ENCODE peak calls at places on chromosomes 13 and 19, in four cellular contexts. One of them, this sample, is unnamed.

GRCh38 chr19:47805313-47805712 is 962 bp upstream of the TPRX1 start:
- DNase-seq in DND-41: no peak
- DNase-seq in mammary epithelial cell: no peak
- DNase-seq in OCI-LY7: no peak
- DNase-seq in this sample: no peak

GRCh38 chr13:36998624-36999041 is 507 bp downstream of the ALG5 start:
- DNase-seq in DND-41: peak
- DNase-seq in mammary epithelial cell: peak
- DNase-seq in OCI-LY7: peak
- DNase-seq in this sample: peak

GRCh38 chr19:53844849-53845246 is 20.7 kb upstream of the NLRP12 start:
- DNase-seq in DND-41: no peak
- DNase-seq in mammary epithelial cell: no peak
- DNase-seq in OCI-LY7: no peak
- DNase-seq in this sample: no peak

GRCh38 chr13:80664930-80665329 is 324.0 kb upstream of the SPRY2 start:
- DNase-seq in DND-41: no peak
- DNase-seq in mammary epithelial cell: no peak
- DNase-seq in OCI-LY7: no peak
- DNase-seq in this sample: no peak

GRCh38 chr13:80177327-80177726 is 163.6 kb downstream of the SPRY2 start:
- DNase-seq in DND-41: no peak
- DNase-seq in mammary epithelial cell: peak
- DNase-seq in OCI-LY7: no peak
- DNase-seq in this sample: no peak

GRCh38 chr13:59088716-59089115 is 1075.0 kb downstream of the DIAPH3 start:
- DNase-seq in DND-41: no peak
- DNase-seq in mammary epithelial cell: no peak
- DNase-seq in OCI-LY7: no peak
- DNase-seq in this sample: no peak

GRCh38 chr19:8517551-8518442 is 3.8 kb upstream of the ZNF414 start:
- DNase-seq in DND-41: peak
- DNase-seq in mammary epithelial cell: no peak
- DNase-seq in OCI-LY7: peak
- DNase-seq in this sample: peak

GRCh38 chr13:24217601-24218281 is 57.2 kb downstream of the SPATA13 start:
- DNase-seq in DND-41: no peak
- DNase-seq in mammary epithelial cell: no peak
- DNase-seq in OCI-LY7: peak
- DNase-seq in this sample: no peak

GRCh38 chr13:85616275-85616674 is 182.9 kb downstream of the SLITRK6 start:
- DNase-seq in DND-41: no peak
- DNase-seq in mammary epithelial cell: peak
- DNase-seq in OCI-LY7: no peak
- DNase-seq in this sample: no peak

GRCh38 chr19:34181111-34181864 is 9.0 kb downstream of the LSM14A start:
- DNase-seq in DND-41: no peak
- DNase-seq in mammary epithelial cell: no peak
- DNase-seq in OCI-LY7: no peak
- DNase-seq in this sample: no peak

GRCh38 chr13:41137951-41138350 is 5.3 kb upstream of the KBTBD6 start:
- DNase-seq in DND-41: no peak
- DNase-seq in mammary epithelial cell: peak
- DNase-seq in OCI-LY7: no peak
- DNase-seq in this sample: no peak

GRCh38 chr19:50198431-50199253 is 4.8 kb upstream of the MYH14 start:
- DNase-seq in DND-41: no peak
- DNase-seq in mammary epithelial cell: no peak
- DNase-seq in OCI-LY7: no peak
- DNase-seq in this sample: no peak

GRCh38 chr13:99958402-99959126 is 13.0 kb downstream of the ZIC5 start:
- DNase-seq in DND-41: no peak
- DNase-seq in mammary epithelial cell: no peak
- DNase-seq in OCI-LY7: no peak
- DNase-seq in this sample: no peak

GRCh38 chr19:46660008-46660517 is 919 bp downstream of the DACT3 start:
- DNase-seq in DND-41: no peak
- DNase-seq in mammary epithelial cell: no peak
- DNase-seq in OCI-LY7: no peak
- DNase-seq in this sample: no peak

GRCh38 chr13:37791699-37792098 is 77.9 kb downstream of the TRPC4 start:
- DNase-seq in DND-41: no peak
- DNase-seq in mammary epithelial cell: no peak
- DNase-seq in OCI-LY7: no peak
- DNase-seq in this sample: no peak

GRCh38 chr13:77698211-77699058 is 948 bp downstream of the SLAIN1 start:
- DNase-seq in DND-41: peak
- DNase-seq in mammary epithelial cell: no peak
- DNase-seq in OCI-LY7: peak
- DNase-seq in this sample: peak

GRCh38 chr13:30504081-30504480 is 38.3 kb upstream of the HMGB1 start:
- DNase-seq in DND-41: peak
- DNase-seq in mammary epithelial cell: no peak
- DNase-seq in OCI-LY7: no peak
- DNase-seq in this sample: no peak

GRCh38 chr13:46405457-46405856 is 18.4 kb upstream of the RUBCNL start:
- DNase-seq in DND-41: no peak
- DNase-seq in mammary epithelial cell: no peak
- DNase-seq in OCI-LY7: no peak
- DNase-seq in this sample: no peak

GRCh38 chr13:92463134-92463533 is 763.5 kb upstream of the GPC6 start:
- DNase-seq in DND-41: no peak
- DNase-seq in mammary epithelial cell: no peak
- DNase-seq in OCI-LY7: no peak
- DNase-seq in this sample: no peak

DNA sequence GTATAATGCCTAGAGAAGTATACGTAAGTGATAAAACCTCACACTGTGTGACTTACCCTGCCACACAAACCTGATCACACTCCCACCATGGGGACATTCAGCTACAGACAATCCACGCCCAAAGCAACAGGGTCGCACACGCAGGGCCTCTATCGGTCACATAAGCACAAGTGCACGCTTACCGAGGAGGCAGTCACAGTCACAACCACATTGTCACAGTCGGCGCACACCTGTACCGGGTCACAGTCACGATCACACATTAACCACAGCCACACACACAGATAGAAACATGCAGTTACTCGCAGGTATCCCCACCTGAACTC is 584 bp downstream of the ZNF566 start:
- DNase-seq in DND-41: peak
- DNase-seq in mammary epithelial cell: no peak
- DNase-seq in OCI-LY7: peak
- DNase-seq in this sample: no peak
- TF ChIP-seq CTCF in DND-41: peak
- TF ChIP-seq CTCF in mammary epithelial cell: no peak
- TF ChIP-seq CTCF in OCI-LY7: peak
- TF ChIP-seq CTCF in this sample: no peak

GRCh38 chr13:112131081-112131739 is 64.3 kb downstream of the SOX1 start:
- DNase-seq in DND-41: no peak
- DNase-seq in mammary epithelial cell: no peak
- DNase-seq in OCI-LY7: no peak
- DNase-seq in this sample: no peak
- H3K27ac ChIP-seq in DND-41: no peak
- H3K27ac ChIP-seq in mammary epithelial cell: no peak
- H3K27ac ChIP-seq in OCI-LY7: no peak
- H3K27ac ChIP-seq in this sample: no peak

GRCh38 chr19:31658993-31659896 is 310.0 kb upstream of the TSHZ3 start:
- DNase-seq in DND-41: no peak
- DNase-seq in mammary epithelial cell: no peak
- DNase-seq in OCI-LY7: no peak
- DNase-seq in this sample: no peak

GRCh38 chr19:31659897-31660210 is 310.6 kb upstream of the TSHZ3 start:
- DNase-seq in DND-41: no peak
- DNase-seq in mammary epithelial cell: peak
- DNase-seq in OCI-LY7: no peak
- DNase-seq in this sample: no peak

GRCh38 chr19:31656507-31656906 is 307.3 kb upstream of the TSHZ3 start:
- DNase-seq in DND-41: no peak
- DNase-seq in mammary epithelial cell: no peak
- DNase-seq in OCI-LY7: no peak
- DNase-seq in this sample: no peak
- TF ChIP-seq CTCF in DND-41: no peak
- TF ChIP-seq CTCF in mammary epithelial cell: no peak
- TF ChIP-seq CTCF in OCI-LY7: no peak
- TF ChIP-seq CTCF in this sample: no peak

GRCh38 chr19:3966051-3967017 is 4.6 kb downstream of the DAPK3 start:
- DNase-seq in DND-41: no peak
- DNase-seq in mammary epithelial cell: no peak
- DNase-seq in OCI-LY7: no peak
- DNase-seq in this sample: no peak
- H3K27ac ChIP-seq in DND-41: no peak
- H3K27ac ChIP-seq in mammary epithelial cell: no peak
- H3K27ac ChIP-seq in OCI-LY7: no peak
- H3K27ac ChIP-seq in this sample: no peak

DNA sequence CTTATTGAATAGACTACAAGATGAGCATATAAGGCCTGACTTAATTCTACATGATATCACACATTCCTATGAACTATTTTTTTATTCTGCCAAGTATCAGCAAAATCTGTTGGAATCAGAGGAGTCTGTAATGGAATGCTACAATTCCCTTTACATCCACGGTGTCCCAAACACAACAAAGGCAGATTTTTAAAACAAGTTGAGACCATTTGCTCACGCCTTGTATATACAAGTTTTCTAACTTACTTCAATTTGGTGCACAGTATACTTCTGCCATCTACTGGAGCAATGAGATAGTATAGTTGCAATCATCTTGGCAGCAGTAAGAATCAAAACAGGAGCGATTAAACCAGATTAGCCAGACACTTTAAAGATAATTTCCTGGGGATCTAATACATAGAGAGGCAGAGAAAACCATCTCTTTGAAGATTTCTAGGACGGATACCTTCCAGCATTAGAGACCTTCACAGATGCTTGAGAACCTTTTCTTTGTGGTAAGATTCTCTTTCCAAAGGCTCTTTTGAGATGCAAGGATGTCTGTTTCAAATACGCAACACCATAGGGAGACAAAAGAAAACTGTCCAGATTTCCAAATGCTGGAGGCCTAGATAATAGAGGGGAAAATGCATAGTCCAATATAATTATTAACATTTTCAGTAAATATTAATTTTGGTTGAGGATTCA is 302.0 kb upstream of the MIR17HG start:
- DNase-seq in DND-41: no peak
- DNase-seq in mammary epithelial cell: no peak
- DNase-seq in OCI-LY7: peak
- DNase-seq in this sample: no peak
- TF ChIP-seq CTCF in DND-41: peak
- TF ChIP-seq CTCF in mammary epithelial cell: peak
- TF ChIP-seq CTCF in OCI-LY7: no peak
- TF ChIP-seq CTCF in this sample: no peak

GRCh38 chr19:29662604-29663404 is 2.5 kb upstream of the PLEKHF1 start:
- DNase-seq in DND-41: no peak
- DNase-seq in mammary epithelial cell: peak
- DNase-seq in OCI-LY7: no peak
- DNase-seq in this sample: no peak
- H3K27ac ChIP-seq in DND-41: no peak
- H3K27ac ChIP-seq in mammary epithelial cell: peak
- H3K27ac ChIP-seq in OCI-LY7: no peak
- H3K27ac ChIP-seq in this sample: no peak

GRCh38 chr13:27556109-27556508 is 64.2 kb downstream of the LNX2 start:
- DNase-seq in DND-41: no peak
- DNase-seq in mammary epithelial cell: peak
- DNase-seq in OCI-LY7: no peak
- DNase-seq in this sample: no peak
- TF ChIP-seq CTCF in DND-41: no peak
- TF ChIP-seq CTCF in mammary epithelial cell: no peak
- TF ChIP-seq CTCF in OCI-LY7: no peak
- TF ChIP-seq CTCF in this sample: no peak

This sample was measured in CD4-positive, alpha-beta T cell.